ENCODE peak calls at places on chromosomes 3 and 15, in six cellular contexts. B is A549; S is upper lobe of right lung; N is CD4-positive, CD25-positive, alpha-beta regulatory T cell; W is IMR-90; V is cardiac fibroblast. K is an unnamed sample.

GRCh38 chr3:197456271-197457091 is 99.3 kb downstream of the BDH1 start:
- DNase-seq in V (peak), W (peak), S (peak), B (peak), N (peak), K (peak)

GRCh38 chr3:158768881-158769518 is 32.9 kb upstream of the MFSD1 start:
- DNase-seq in W (peak), N (no peak), S (no peak), V (peak), B (peak), K (peak)

GRCh38 chr3:5731100-5731499 is 543.6 kb downstream of the EDEM1 start:
- DNase-seq in N (no peak), W (no peak), S (no peak), V (no peak), B (peak), K (no peak)

GRCh38 chr3:122245513-122246174 is 62.2 kb downstream of the CASR start:
- DNase-seq in S (no peak), V (peak), W (peak), B (peak), N (peak), K (no peak)

GRCh38 chr3:87856126-87856525 is 202.7 kb downstream of the CGGBP1 start:
- DNase-seq in V (peak), W (no peak), S (no peak), N (no peak), B (peak), K (no peak)

GRCh38 chr15:77075528-77075927 is 4.6 kb upstream of the TSPAN3 start:
- DNase-seq in N (no peak), B (no peak), S (no peak), W (no peak), V (no peak), K (no peak)

GRCh38 chr3:47614788-47615187 is 36.1 kb upstream of the CSPG5 start:
- DNase-seq in B (no peak), S (no peak), V (no peak), W (no peak), N (no peak), K (no peak)

GRCh38 chr3:167162083-167162482 is 218.0 kb downstream of the ZBBX start:
- DNase-seq in S (no peak), B (no peak), N (no peak), V (no peak), W (no peak), K (no peak)

GRCh38 chr3:10702961-10703740 is 112.9 kb upstream of the SLC6A11 start:
- DNase-seq in S (no peak), B (no peak), N (peak), W (no peak), V (peak), K (peak)

GRCh38 chr3:186997061-186998054 is 67.0 kb downstream of the ST6GAL1 start:
- DNase-seq in V (no peak), W (no peak), B (no peak), S (no peak), N (no peak), K (no peak)

GRCh38 chr3:148366743-148367410 is 330.8 kb upstream of the AGTR1 start:
- DNase-seq in S (no peak), W (peak), V (peak), B (peak), N (peak), K (no peak)

GRCh38 chr3:143754090-143754489 is 94.2 kb downstream of the SLC9A9 start:
- DNase-seq in N (no peak), B (no peak), S (no peak), V (no peak), W (no peak), K (no peak)

GRCh38 chr3:99232696-99233095 is 331.2 kb upstream of the DCBLD2 start:
- DNase-seq in S (no peak), W (peak), B (no peak), V (peak), N (no peak), K (no peak)

GRCh38 chr3:197266331-197266730 is 32.1 kb downstream of the DLG1 start:
- DNase-seq in V (no peak), W (no peak), B (no peak), N (no peak), S (no peak), K (no peak)

GRCh38 chr3:65352951-65353350 is 665.2 kb upstream of the ADAMTS9 start:
- DNase-seq in V (peak), W (peak), B (no peak), S (no peak), N (no peak), K (no peak)

GRCh38 chr15:59362339-59362738 is 10.3 kb downstream of the MYO1E start:
- DNase-seq in B (no peak), V (no peak), N (no peak), S (no peak), W (no peak), K (no peak)

GRCh38 chr3:150610785-150611184 is 7.7 kb downstream of the SELENOT start:
- DNase-seq in W (no peak), V (peak), N (no peak), B (no peak), S (no peak), K (no peak)

GRCh38 chr3:134846943-134847342 is 51.9 kb downstream of the EPHB1 start:
- DNase-seq in V (peak), W (peak), S (no peak), B (peak), N (no peak), K (peak)

GRCh38 chr3:70000563-70001081 is 1.1 kb downstream of the SAMMSON start:
- DNase-seq in V (peak), B (peak), N (no peak), W (peak), S (no peak), K (no peak)

GRCh38 chr3:119330181-119330580 is 36.0 kb downstream of the ARHGAP31 start:
- DNase-seq in W (no peak), S (no peak), N (no peak), B (no peak), V (no peak), K (no peak)

GRCh38 chr3:11569156-11569741 is 74.5 kb downstream of the VGLL4 start:
- DNase-seq in B (no peak), V (no peak), W (no peak), N (no peak), S (no peak), K (no peak)

GRCh38 chr15:99447497-99448371 is 118.0 kb upstream of the MEF2A start:
- DNase-seq in V (no peak), N (no peak), S (peak), B (no peak), W (no peak), K (no peak)

GRCh38 chr15:93987068-93987467 is 244.3 kb upstream of the MCTP2 start:
- DNase-seq in S (no peak), N (peak), W (no peak), V (no peak), B (no peak), K (no peak)

GRCh38 chr3:150407818-150408231 is 273 bp upstream of the TSC22D2 start:
- DNase-seq in V (peak), N (no peak), W (peak), B (no peak), S (peak), K (no peak)

GRCh38 chr3:51777985-51778384 is 1.1 kb downstream of the IQCF6 start:
- DNase-seq in W (no peak), S (peak), N (no peak), V (no peak), B (no peak), K (no peak)

GRCh38 chr3:69970827-69971226 is 28.7 kb upstream of the SAMMSON start:
- DNase-seq in N (no peak), S (no peak), W (no peak), V (no peak), B (no peak), K (no peak)

GRCh38 chr3:46449755-46450552 is 14.8 kb downstream of the LTF start:
- DNase-seq in V (peak), N (no peak), S (no peak), B (peak), W (peak), K (peak)

GRCh38 chr15:63379492-63380150 is 2.0 kb downstream of the CA12 start:
- DNase-seq in N (no peak), S (no peak), B (no peak), V (no peak), W (no peak), K (no peak)

GRCh38 chr3:71254658-71255057 is 328.9 kb downstream of the FOXP1 start:
- DNase-seq in W (peak), N (no peak), B (peak), V (peak), S (no peak), K (peak)

GRCh38 chr3:71260782-71261181 is 322.7 kb downstream of the FOXP1 start:
- DNase-seq in W (no peak), V (no peak), B (no peak), S (no peak), N (no peak), K (no peak)

GRCh38 chr3:71255498-71255897 is 328.0 kb downstream of the FOXP1 start:
- DNase-seq in V (no peak), N (no peak), S (no peak), B (no peak), W (no peak), K (no peak)

GRCh38 chr3:71258526-71258925 is 325.0 kb downstream of the FOXP1 start:
- DNase-seq in S (no peak), W (no peak), V (peak), N (no peak), B (peak), K (peak)

DNA sequence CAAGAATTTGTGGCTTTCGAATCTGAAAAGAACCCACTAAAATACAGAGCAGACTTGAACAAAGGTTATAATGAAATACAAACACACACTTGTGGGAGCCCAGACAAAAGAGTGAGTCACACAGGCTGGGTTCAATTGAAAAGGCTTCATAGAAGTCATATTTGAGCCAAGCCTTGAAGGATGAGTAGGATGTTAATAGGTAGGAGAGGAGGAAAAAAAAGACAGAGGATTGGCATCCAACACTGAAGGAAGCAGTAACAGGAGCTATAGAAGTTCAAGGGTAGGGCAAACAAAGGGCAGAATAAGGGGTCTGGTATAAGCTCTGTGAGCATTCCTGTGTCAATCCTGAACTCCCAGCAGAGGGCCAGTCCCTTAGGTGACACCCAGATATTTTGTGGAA is 325.4 kb downstream of the FOXP1 start:
- DNase-seq in N (no peak), S (no peak), W (peak), V (peak), B (peak), K (no peak)
- H3K4me3 ChIP-seq in N (no peak), S (no peak), W (no peak), V (no peak), B (no peak), K (no peak)

GRCh38 chr15:40100133-40100946 is 8.3 kb downstream of the BMF start:
- DNase-seq in N (no peak), W (no peak), S (peak), V (no peak), B (no peak), K (no peak)

GRCh38 chr15:40096094-40096876 is 12.4 kb downstream of the BMF start:
- DNase-seq in V (no peak), W (no peak), B (no peak), N (no peak), S (no peak), K (no peak)

GRCh38 chr15:40097968-40098476 is 10.7 kb downstream of the BMF start:
- DNase-seq in S (peak), V (peak), W (no peak), N (no peak), B (no peak), K (no peak)

GRCh38 chr15:40097096-40097967 is 11.3 kb downstream of the BMF start:
- DNase-seq in V (no peak), N (no peak), S (no peak), B (no peak), W (no peak), K (no peak)

GRCh38 chr15:40098489-40099261 is 10.0 kb downstream of the BMF start:
- DNase-seq in B (peak), W (peak), N (peak), S (peak), V (peak), K (peak)
- H3K4me3 ChIP-seq in B (no peak), W (no peak), N (peak), S (peak), V (no peak), K (no peak)

GRCh38 chr15:66474140-66474539 is 23.4 kb downstream of the SNAPC5 start:
- DNase-seq in W (no peak), N (no peak), B (no peak), V (no peak), S (no peak), K (no peak)

GRCh38 chr15:66476535-66476934 is 21.0 kb downstream of the SNAPC5 start:
- DNase-seq in V (no peak), N (no peak), W (no peak), B (no peak), S (no peak), K (no peak)

GRCh38 chr15:66477011-66477410 is 20.6 kb downstream of the SNAPC5 start:
- DNase-seq in S (no peak), B (no peak), N (no peak), W (no peak), V (no peak), K (no peak)

GRCh38 chr15:66472176-66472999 is 25.2 kb downstream of the SNAPC5 start:
- DNase-seq in B (no peak), V (peak), N (peak), W (peak), S (no peak), K (peak)
- H3K4me3 ChIP-seq in B (no peak), V (no peak), N (peak), W (no peak), S (no peak), K (no peak)

DNA sequence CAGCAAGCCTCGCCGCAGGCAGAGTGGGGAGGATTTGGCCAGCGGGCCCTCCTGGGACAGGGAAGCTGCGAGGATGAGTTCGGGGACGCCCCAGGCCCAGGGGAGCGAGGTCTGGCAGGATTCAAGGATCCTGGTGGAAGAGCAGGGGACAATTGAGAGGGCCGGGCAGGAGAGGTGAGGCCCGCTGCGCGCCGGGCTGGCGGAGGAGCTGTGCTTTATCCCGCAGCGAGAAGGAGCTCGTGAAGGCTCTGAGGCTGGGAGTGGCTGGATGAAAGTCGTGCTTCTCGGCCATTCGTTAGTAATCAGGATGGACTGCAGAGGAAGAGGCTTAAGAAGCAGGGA is 3.6 kb downstream of the SLC51A start:
- DNase-seq in B (no peak), W (no peak), S (no peak), N (no peak), V (no peak), K (no peak)
- H3K4me3 ChIP-seq in B (no peak), W (no peak), S (no peak), N (no peak), V (no peak), K (no peak)

GRCh38 chr3:114569186-114569585 is 275.4 kb downstream of the TIGIT start:
- DNase-seq in W (peak), V (peak), S (no peak), B (no peak), N (no peak), K (no peak)
- H3K4me3 ChIP-seq in W (no peak), V (no peak), S (no peak), B (no peak), N (no peak), K (no peak)

K was measured in Caco-2.